ENCODE peak calls at places on chromosomes 5 and 9, in nine cellular contexts. W is fibroblast of lung, V is left lung, E is ovary, S is A549, Z is GM23338, T is heart right ventricle, F is neural progenitor cell, D is mammary epithelial cell. Q is an unnamed sample.

GRCh38 chr9:75644649-75645048 is 245.8 kb upstream of the PCSK5 start:
- DNase-seq in W (no peak), V (no peak), E (no peak), S (no peak), Z (no peak), T (no peak), F (no peak), D (no peak), Q (no peak)

GRCh38 chr5:15914603-15915002 is 265.0 kb downstream of the MARCHF11 start:
- DNase-seq in W (peak), V (no peak), E (no peak), S (no peak), Z (no peak), T (no peak), F (no peak), D (no peak), Q (no peak)

GRCh38 chr9:136880651-136881050 is 5.7 kb upstream of the TRAF2 start:
- DNase-seq in W (no peak), V (no peak), E (no peak), S (no peak), Z (no peak), T (no peak), F (no peak), D (no peak), Q (no peak)

GRCh38 chr5:160506006-160507004 is 84.7 kb downstream of the PTTG1 start:
- DNase-seq in W (peak), V (peak), E (no peak), S (no peak), Z (peak), T (peak), F (peak), D (no peak), Q (peak)

GRCh38 chr9:127347831-127348699 is 48.9 kb upstream of the SLC2A8 start:
- DNase-seq in W (peak), V (no peak), E (no peak), S (peak), Z (peak), T (peak), F (no peak), D (peak), Q (no peak)

GRCh38 chr5:112401924-112402323 is 17.2 kb downstream of the EPB41L4A start:
- DNase-seq in W (no peak), V (no peak), E (no peak), S (no peak), Z (peak), T (no peak), F (no peak), D (no peak), Q (no peak)

GRCh38 chr5:13985736-13986418 is 41.4 kb upstream of the DNAH5 start:
- DNase-seq in W (peak), V (no peak), E (no peak), S (peak), Z (no peak), T (no peak), F (no peak), D (peak), Q (no peak)

GRCh38 chr9:133347515-133347984 is 381 bp downstream of the MED22 start:
- DNase-seq in W (no peak), V (no peak), E (peak), S (peak), Z (peak), T (no peak), F (peak), D (peak), Q (no peak)

GRCh38 chr5:63125862-63126261 is 547.2 kb downstream of the LRRC70 start:
- DNase-seq in W (peak), V (no peak), E (peak), S (peak), Z (peak), T (no peak), F (no peak), D (peak), Q (no peak)

GRCh38 chr9:21252727-21253547 is 13.1 kb upstream of the IFNA14 start:
- DNase-seq in W (peak), V (peak), E (no peak), S (peak), Z (peak), T (peak), F (peak), D (peak), Q (no peak)

GRCh38 chr5:169494383-169495251 is 89.0 kb upstream of the SPDL1 start:
- DNase-seq in W (no peak), V (no peak), E (no peak), S (no peak), Z (no peak), T (no peak), F (no peak), D (no peak), Q (no peak)

GRCh38 chr5:168315991-168316578 is 24.6 kb downstream of the WWC1 start:
- DNase-seq in W (no peak), V (peak), E (no peak), S (no peak), Z (no peak), T (no peak), F (no peak), D (no peak), Q (no peak)

GRCh38 chr5:123387313-123387712 is 35.9 kb downstream of the CEP120 start:
- DNase-seq in W (no peak), V (no peak), E (no peak), S (no peak), Z (no peak), T (no peak), F (no peak), D (no peak), Q (no peak)

GRCh38 chr9:136201609-136202448 is 3.1 kb downstream of the LHX3 start:
- DNase-seq in W (no peak), V (no peak), E (peak), S (no peak), Z (peak), T (no peak), F (peak), D (no peak), Q (no peak)

GRCh38 chr5:123835421-123835820 is 323.4 kb downstream of the CSNK1G3 start:
- DNase-seq in W (no peak), V (no peak), E (no peak), S (no peak), Z (no peak), T (no peak), F (no peak), D (no peak), Q (no peak)

GRCh38 chr9:125960631-125961030 is 213.5 kb downstream of the PBX3 start:
- DNase-seq in W (no peak), V (no peak), E (no peak), S (no peak), Z (no peak), T (no peak), F (no peak), D (no peak), Q (no peak)

GRCh38 chr9:77211561-77211960 is 34.2 kb downstream of the VPS13A start:
- DNase-seq in W (no peak), V (no peak), E (no peak), S (no peak), Z (no peak), T (no peak), F (no peak), D (peak), Q (no peak)

GRCh38 chr9:111000202-111000601 is 38.1 kb downstream of the LPAR1 start:
- DNase-seq in W (no peak), V (no peak), E (no peak), S (no peak), Z (no peak), T (no peak), F (peak), D (no peak), Q (no peak)

GRCh38 chr9:90881648-90882047 is 80.0 kb downstream of the SYK start:
- DNase-seq in W (no peak), V (no peak), E (no peak), S (no peak), Z (no peak), T (no peak), F (no peak), D (no peak), Q (no peak)

GRCh38 chr5:15525679-15526275 is 25.8 kb downstream of the FBXL7 start:
- DNase-seq in W (peak), V (no peak), E (no peak), S (no peak), Z (no peak), T (no peak), F (no peak), D (no peak), Q (no peak)

GRCh38 chr5:112417931-112418358 is 1.1 kb downstream of the EPB41L4A start:
- DNase-seq in W (no peak), V (peak), E (peak), S (no peak), Z (peak), T (peak), F (peak), D (peak), Q (no peak)

GRCh38 chr5:135369952-135370351 is 29.1 kb downstream of the MACROH2A1 start:
- DNase-seq in W (no peak), V (no peak), E (no peak), S (no peak), Z (no peak), T (no peak), F (no peak), D (no peak), Q (no peak)

GRCh38 chr9:97891736-97892135 is 30.6 kb downstream of the TRMO start:
- DNase-seq in W (no peak), V (no peak), E (no peak), S (no peak), Z (no peak), T (no peak), F (no peak), D (no peak), Q (no peak)

GRCh38 chr5:75568202-75568601 is 43.1 kb upstream of the ANKDD1B start:
- DNase-seq in W (no peak), V (no peak), E (no peak), S (no peak), Z (no peak), T (no peak), F (no peak), D (no peak), Q (no peak)

GRCh38 chr5:124057161-124057814 is 545.3 kb downstream of the CSNK1G3 start:
- DNase-seq in W (no peak), V (peak), E (peak), S (no peak), Z (no peak), T (no peak), F (no peak), D (peak), Q (no peak)

GRCh38 chr9:37984672-37985611 is 81.0 kb upstream of the SLC25A51 start:
- DNase-seq in W (peak), V (no peak), E (no peak), S (no peak), Z (no peak), T (peak), F (peak), D (no peak), Q (no peak)
- TF ChIP-seq CTCF in W (no peak), V (no peak), E (no peak), S (no peak), Z (no peak), T (no peak), F (no peak), D (no peak), Q (no peak)

DNA sequence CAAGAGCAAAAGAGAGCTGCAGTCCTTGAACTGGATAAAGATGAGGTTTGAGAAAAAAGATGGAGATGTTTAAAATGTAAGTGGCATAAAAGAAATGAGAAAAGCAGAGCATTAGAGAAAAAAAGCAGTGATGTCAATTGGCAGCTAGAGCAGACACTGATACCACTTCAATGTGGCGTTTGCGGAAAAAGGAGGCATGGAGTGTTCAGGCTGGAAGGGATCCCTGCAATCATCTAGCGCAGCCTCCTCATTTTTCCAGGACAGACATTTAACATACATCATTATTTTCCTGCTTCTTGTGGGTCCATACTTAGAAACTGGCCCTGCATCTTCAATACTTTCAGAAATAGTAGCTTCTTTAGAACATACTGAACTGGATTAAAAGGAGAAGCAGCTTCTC is 563.8 kb downstream of the PTPRD start:
- DNase-seq in W (no peak), V (no peak), E (no peak), S (no peak), Z (no peak), T (no peak), F (no peak), D (no peak), Q (no peak)
- H3K27ac ChIP-seq in W (no peak), V (no peak), E (no peak), S (no peak), Z (no peak), T (no peak), F (no peak), D (no peak), Q (no peak)

GRCh38 chr5:175742290-175742994 is 84.6 kb downstream of the HRH2 start:
- DNase-seq in W (no peak), V (no peak), E (no peak), S (no peak), Z (no peak), T (no peak), F (no peak), D (no peak), Q (no peak)
- TF ChIP-seq CTCF in W (no peak), V (no peak), E (no peak), S (no peak), Z (no peak), T (no peak), F (no peak), D (no peak), Q (no peak)

DNA sequence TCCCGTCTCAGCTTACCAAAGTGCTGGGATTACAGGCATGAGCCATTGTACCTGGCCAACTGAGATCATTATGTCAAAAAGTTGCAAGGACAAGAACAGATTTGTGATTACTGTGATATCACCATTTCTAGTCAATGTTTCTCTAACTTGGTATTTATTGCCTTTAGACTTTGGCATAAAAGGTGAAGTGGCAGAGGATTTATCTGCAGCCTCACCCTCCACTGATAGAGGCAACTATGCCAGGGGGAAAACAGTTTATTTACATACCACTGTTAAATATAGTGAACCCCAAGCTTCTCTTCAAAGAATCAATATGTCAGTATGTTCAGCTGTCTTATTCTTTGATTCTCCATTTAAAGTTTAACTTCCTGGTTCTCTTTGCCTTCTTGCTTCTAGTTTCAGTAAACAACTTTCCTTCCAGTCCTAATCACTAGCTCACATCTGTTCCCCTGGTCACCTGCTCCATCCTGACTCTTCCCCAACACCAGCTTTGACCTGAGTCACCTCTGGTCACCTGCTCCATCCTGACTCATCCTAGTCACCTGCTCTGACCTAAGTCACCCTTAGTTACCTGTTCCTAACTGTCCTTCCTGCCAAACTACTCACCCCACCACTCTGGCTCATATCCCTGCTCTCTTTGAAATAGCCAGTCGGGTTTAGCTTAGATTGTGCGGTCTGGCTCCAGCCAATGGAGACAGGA is 29.9 kb downstream of the SEMA6A start:
- DNase-seq in W (no peak), V (no peak), E (no peak), S (no peak), Z (no peak), T (no peak), F (no peak), D (no peak), Q (no peak)
- H3K27ac ChIP-seq in W (no peak), V (no peak), E (no peak), S (no peak), Z (no peak), T (no peak), F (no peak), D (no peak), Q (no peak)

GRCh38 chr5:141392429-141393198 is at the start of gene PCDHGA8:
- DNase-seq in W (peak), V (no peak), E (no peak), S (peak), Z (no peak), T (no peak), F (no peak), D (no peak), Q (no peak)
- TF ChIP-seq CTCF in W (peak), V (no peak), E (no peak), S (no peak), Z (peak), T (no peak), F (no peak), D (peak), Q (no peak)

DNA sequence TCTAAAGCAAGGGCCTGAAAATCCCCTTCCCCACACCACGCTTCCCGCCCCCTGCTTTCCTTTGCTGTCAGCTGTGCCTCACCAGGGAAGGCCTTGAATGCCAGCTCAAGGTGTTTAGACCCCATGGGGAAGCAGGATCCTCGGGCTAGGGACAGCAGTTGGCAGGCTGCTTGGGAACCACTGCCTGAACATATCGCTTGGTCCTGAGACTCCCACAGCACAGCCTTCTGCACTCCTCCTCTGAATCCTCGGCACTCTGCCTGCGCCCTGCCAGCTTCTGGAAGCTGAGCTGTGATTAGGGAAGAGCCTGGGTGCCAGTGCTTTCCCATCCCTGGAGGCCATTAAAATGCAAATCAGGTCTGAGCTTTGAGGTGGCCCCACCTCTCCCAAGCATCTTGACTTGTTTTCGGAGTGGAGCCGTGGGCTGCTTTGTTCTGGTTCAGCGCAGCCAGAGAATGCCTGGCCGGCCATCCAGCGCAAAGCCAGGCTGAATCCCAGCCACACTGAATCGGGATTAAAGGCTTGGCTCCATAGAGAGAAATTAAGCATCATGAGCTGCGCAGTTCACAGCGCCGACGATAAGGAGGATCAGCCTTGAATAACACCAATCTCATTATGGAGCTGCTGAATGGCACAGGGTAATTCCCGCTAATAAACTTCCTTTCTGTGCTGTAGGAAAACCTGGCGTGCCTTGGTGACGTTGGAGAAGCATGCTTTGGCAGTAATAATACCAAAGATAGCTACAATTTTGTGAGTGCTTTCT is 40.0 kb downstream of the AMBP start:
- DNase-seq in W (no peak), V (no peak), E (no peak), S (no peak), Z (peak), T (no peak), F (peak), D (no peak), Q (no peak)
- H3K27ac ChIP-seq in W (no peak), V (no peak), E (no peak), S (no peak), Z (peak), T (no peak), F (peak), D (no peak), Q (no peak)

DNA sequence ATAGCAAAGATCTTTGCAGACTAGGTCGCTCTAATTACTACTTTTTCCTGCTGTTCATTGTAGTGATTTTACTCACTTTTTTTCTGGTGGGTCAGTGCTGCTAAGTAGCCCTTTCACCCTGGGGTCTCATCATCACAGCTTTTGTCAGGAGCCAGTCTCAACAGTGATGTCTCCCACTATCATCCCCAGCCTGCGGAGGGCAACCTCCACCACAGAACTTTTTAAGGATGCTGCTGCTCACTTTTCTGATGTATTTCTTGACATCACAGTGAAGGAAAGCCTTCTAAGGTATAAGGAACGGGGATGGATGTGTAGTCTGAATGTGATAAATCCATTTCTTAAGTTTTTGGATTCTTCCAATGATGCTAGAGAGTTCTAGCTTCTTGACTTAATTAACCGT is 242.5 kb upstream of the RIOK2 start:
- DNase-seq in W (peak), V (no peak), E (no peak), S (no peak), Z (peak), T (no peak), F (peak), D (peak), Q (no peak)
- TF ChIP-seq CTCF in W (peak), V (no peak), E (no peak), S (no peak), Z (peak), T (no peak), F (peak), D (peak), Q (no peak)

GRCh38 chr5:153893809-153894208 is 144.9 kb downstream of the FAM114A2 start:
- DNase-seq in W (no peak), V (no peak), E (no peak), S (no peak), Z (no peak), T (no peak), F (no peak), D (no peak), Q (no peak)
- H3K27ac ChIP-seq in W (no peak), V (no peak), E (no peak), S (no peak), Z (no peak), T (no peak), F (no peak), D (no peak), Q (no peak)

Q was measured in CD4-positive, alpha-beta T cell.